ENCODE peak calls at places on chromosomes 13 and 19, in eight cellular contexts. U, E, D, F, X, N, W and P are unnamed samples.

GRCh38 chr13:22189176-22190048 is 518.5 kb downstream of the FGF9 start:
- DNase-seq in U (no peak), E (no peak), D (no peak), F (no peak), X (no peak), N (no peak), W (no peak), P (no peak)

GRCh38 chr13:20363604-20364003 is 131.5 kb upstream of the GJB6 start:
- DNase-seq in U (no peak), E (no peak), D (no peak), F (no peak), X (no peak), N (no peak), W (no peak), P (no peak)

GRCh38 chr19:41871573-41872383 is 5.3 kb upstream of the CD79A start:
- DNase-seq in U (no peak), E (peak; percentile 74), D (no peak), F (peak; percentile 31), X (no peak), N (peak; percentile 83), W (no peak), P (no peak)

GRCh38 chr13:45184693-45185092 is 16.2 kb downstream of the KCTD4 start:
- DNase-seq in U (no peak), E (no peak), D (no peak), F (no peak), X (no peak), N (no peak), W (no peak), P (no peak)

GRCh38 chr19:18743281-18743825 is 47.8 kb downstream of the COMP start:
- DNase-seq in U (no peak), E (peak; percentile 91), D (peak; percentile 81), F (no peak), X (peak; percentile 76), N (no peak), W (no peak), P (peak; percentile 72)

GRCh38 chr19:45079063-45079910 is at the start of gene GEMIN7:
- DNase-seq in U (peak; percentile 83), E (peak; percentile 90), D (peak; percentile 72), F (peak; percentile 64), X (peak; percentile 87), N (peak; percentile 81), W (peak; percentile 91), P (peak; percentile 82)

GRCh38 chr13:98484289-98485219 is 92.4 kb downstream of the STK24 start:
- DNase-seq in U (peak; percentile 91), E (peak; percentile 94), D (peak; percentile 91), F (peak; percentile 42), X (peak; percentile 84), N (peak; percentile 79), W (peak; percentile 88), P (peak; percentile 88)

GRCh38 chr19:46791944-46792343 is 3.5 kb upstream of the SLC1A5 start:
- DNase-seq in U (no peak), E (no peak), D (no peak), F (peak; percentile 6), X (no peak), N (no peak), W (no peak), P (no peak)

GRCh38 chr13:20090349-20090748 is 70.5 kb downstream of the GJA3 start:
- DNase-seq in U (no peak), E (no peak), D (no peak), F (no peak), X (no peak), N (no peak), W (no peak), P (no peak)

GRCh38 chr13:42110410-42111155 is 62.1 kb downstream of the DGKH start:
- DNase-seq in U (peak; percentile 36), E (no peak), D (peak; percentile 30), F (peak; percentile 15), X (no peak), N (no peak), W (no peak), P (no peak)

GRCh38 chr19:10964903-10965302 is 4.1 kb downstream of the SMARCA4 start:
- DNase-seq in U (no peak), E (no peak), D (no peak), F (no peak), X (no peak), N (no peak), W (no peak), P (no peak)

GRCh38 chr19:7783991-7784421 is 21.0 kb downstream of the CLEC4M start:
- DNase-seq in U (peak; percentile 25), E (no peak), D (no peak), F (no peak), X (no peak), N (no peak), W (no peak), P (peak; percentile 90)

GRCh38 chr19:7928334-7928706 is 2.4 kb upstream of the CTXN1 start:
- DNase-seq in U (no peak), E (peak; percentile 63), D (no peak), F (no peak), X (no peak), N (no peak), W (no peak), P (no peak)

GRCh38 chr13:20637811-20638210 is 65.7 kb upstream of the IL17D start:
- DNase-seq in U (no peak), E (no peak), D (no peak), F (no peak), X (no peak), N (no peak), W (no peak), P (no peak)

GRCh38 chr19:18386543-18387251 is 739 bp downstream of the GDF15 start:
- DNase-seq in U (no peak), E (peak; percentile 78), D (peak; percentile 82), F (no peak), X (no peak), N (no peak), W (no peak), P (no peak)

GRCh38 chr19:15099017-15099582 is 8.1 kb upstream of the SYDE1 start:
- DNase-seq in U (no peak), E (no peak), D (no peak), F (no peak), X (no peak), N (no peak), W (no peak), P (no peak)
- H3K4me3 ChIP-seq in U (no peak overlapping the region), E (no peak overlapping the region), D (no peak overlapping the region), F (no peak overlapping the region), X (no peak overlapping the region), N (no peak overlapping the region), W (no peak overlapping the region), P (no peak overlapping the region)

DNA sequence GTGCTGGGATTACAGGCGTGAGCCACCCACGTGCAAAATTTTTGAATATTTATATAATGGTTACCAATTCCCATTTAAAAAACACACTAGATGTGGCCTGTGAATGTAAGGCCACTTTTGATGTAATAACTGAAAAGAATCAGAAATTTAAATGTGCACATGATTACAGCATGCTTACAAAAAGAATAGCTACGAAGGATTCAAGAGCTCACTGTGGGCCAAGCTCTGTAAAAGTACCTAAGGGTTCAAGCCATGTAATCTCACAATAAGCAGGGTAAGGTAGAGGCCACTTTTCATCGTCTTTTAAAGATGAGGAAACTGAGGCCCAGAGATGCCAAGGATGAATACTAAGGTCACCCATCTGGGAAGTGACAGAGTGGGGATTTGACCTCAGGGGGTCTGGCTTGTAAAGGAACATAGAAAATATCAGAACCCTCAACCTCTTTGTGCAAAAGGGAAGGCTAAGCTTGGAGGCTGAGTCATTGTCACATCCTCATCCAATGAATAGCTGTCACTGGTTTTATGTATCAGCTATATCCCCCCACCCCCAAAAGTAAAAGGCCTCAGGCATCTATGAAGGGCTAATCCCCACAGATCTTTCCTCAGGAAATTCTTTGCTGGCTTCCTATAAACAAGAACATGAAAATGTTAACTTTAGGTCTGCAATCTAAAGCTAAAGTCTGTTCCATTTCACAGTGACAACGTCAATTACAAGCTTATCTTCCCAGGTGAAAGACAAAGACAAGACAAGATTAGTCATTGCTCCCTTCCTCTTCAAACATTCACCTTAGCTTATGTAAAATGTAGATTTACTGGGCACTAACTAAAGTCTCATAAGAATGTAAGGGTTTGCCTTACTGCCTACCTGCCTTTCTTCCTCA is 17.5 kb downstream of the TNFSF14 start:
- DNase-seq in U (no peak), E (no peak), D (no peak), F (no peak), X (no peak), N (no peak), W (no peak), P (no peak)
- H3K9me3 ChIP-seq in U (peaks cover 3% of the 10 kb centered on the region), E (peaks cover 8% of the 10 kb centered on the region), D (no peaks in the 10 kb centered on the region), F (no peaks in the 10 kb centered on the region), X (no peaks in the 10 kb centered on the region), N (no peaks in the 10 kb centered on the region), W (no peaks in the 10 kb centered on the region), P (no peaks in the 10 kb centered on the region)

GRCh38 chr13:60094385-60095088 is 69.2 kb downstream of the DIAPH3 start:
- DNase-seq in U (no peak), E (no peak), D (no peak), F (no peak), X (no peak), N (no peak), W (no peak), P (no peak)
- H3K4me3 ChIP-seq in U (no peak overlapping the region), E (no peak overlapping the region), D (no peak overlapping the region), F (no peak overlapping the region), X (no peak overlapping the region), N (no peak overlapping the region), W (no peak overlapping the region), P (no peak overlapping the region)

DNA sequence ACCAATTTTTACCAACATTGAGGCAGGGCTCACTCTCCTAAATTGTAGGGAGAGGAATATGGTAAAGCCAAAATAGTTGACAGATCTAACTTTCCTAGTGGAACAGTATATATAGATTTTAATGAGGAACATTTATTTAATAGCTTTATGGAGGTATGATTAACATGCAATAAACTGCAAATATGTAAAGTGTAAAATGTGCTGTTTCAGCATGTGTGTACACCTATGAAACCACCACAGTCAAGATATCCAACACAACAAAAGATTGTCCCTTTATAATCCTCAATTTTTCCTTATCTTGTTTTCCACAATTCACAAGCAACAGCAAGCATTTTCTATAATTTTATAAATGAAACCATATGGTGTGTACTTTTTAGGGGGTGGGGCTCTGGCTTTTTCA is 4.1 kb upstream of the TRAPPC2B start:
- DNase-seq in U (no peak), E (no peak), D (no peak), F (no peak), X (no peak), N (no peak), W (no peak), P (no peak)
- H3K9me3 ChIP-seq in U (peaks cover 95% of the 10 kb centered on the region), E (peaks cover 32% of the 10 kb centered on the region), D (no peaks in the 10 kb centered on the region), F (peaks cover 64% of the 10 kb centered on the region), X (peaks cover 52% of the 10 kb centered on the region), N (peaks cover 39% of the 10 kb centered on the region), W (peaks cover 32% of the 10 kb centered on the region), P (peaks cover 12% of the 10 kb centered on the region)

GRCh38 chr13:55673910-55674309 is 1466.8 kb upstream of the PRR20A start:
- DNase-seq in U (no peak), E (no peak), D (no peak), F (no peak), X (no peak), N (no peak), W (no peak), P (no peak)
- H3K4me3 ChIP-seq in U (no peak overlapping the region), E (no peak overlapping the region), D (no peak overlapping the region), F (no peak overlapping the region), X (no peak overlapping the region), N (no peak overlapping the region), W (no peak overlapping the region), P (no peak overlapping the region)

GRCh38 chr19:36674201-36674600 is 7.6 kb upstream of the ZNF461 start:
- DNase-seq in U (no peak), E (no peak), D (no peak), F (no peak), X (no peak), N (no peak), W (no peak), P (no peak)
- H3K9me3 ChIP-seq in U (peaks cover 92% of the 10 kb centered on the region), E (peaks cover 8% of the 10 kb centered on the region), D (no peaks in the 10 kb centered on the region), F (peaks cover 59% of the 10 kb centered on the region), X (peaks cover 26% of the 10 kb centered on the region), N (peaks cover 9% of the 10 kb centered on the region), W (peaks cover 10% of the 10 kb centered on the region), P (peaks cover 5% of the 10 kb centered on the region)